ENCODE peak calls at places on chromosomes 4 and X, in four cellular contexts. One of them, this sample, is unnamed.

GRCh38 chr4:88054229-88054628 is 46.8 kb downstream of the PKD2 start:
- DNase-seq in stomach: no peak
- DNase-seq in K562: no peak
- DNase-seq in upper lobe of left lung: no peak
- DNase-seq in this sample: no peak

GRCh38 chrX:76148753-76149152 is 24.1 kb upstream of the PBDC1 start:
- DNase-seq in stomach: no peak
- DNase-seq in K562: no peak
- DNase-seq in upper lobe of left lung: no peak
- DNase-seq in this sample: peak

GRCh38 chr4:26069218-26069617 is 155.2 kb downstream of the SMIM20 start:
- DNase-seq in stomach: no peak
- DNase-seq in upper lobe of left lung: no peak
- DNase-seq in K562: peak
- DNase-seq in this sample: peak

GRCh38 chr4:181874582-181874981 is 368.6 kb upstream of the TENM3 start:
- DNase-seq in upper lobe of left lung: no peak
- DNase-seq in stomach: no peak
- DNase-seq in K562: no peak
- DNase-seq in this sample: no peak

GRCh38 chr4:114005569-114006442 is 26.4 kb upstream of the ARSJ start:
- DNase-seq in upper lobe of left lung: no peak
- DNase-seq in K562: no peak
- DNase-seq in stomach: no peak
- DNase-seq in this sample: no peak

GRCh38 chr4:71635094-71635493 is 148.8 kb downstream of the GC start:
- DNase-seq in upper lobe of left lung: no peak
- DNase-seq in K562: no peak
- DNase-seq in stomach: no peak
- DNase-seq in this sample: no peak

GRCh38 chr4:7960017-7960789 is 20.5 kb upstream of the AFAP1 start:
- DNase-seq in upper lobe of left lung: no peak
- DNase-seq in K562: no peak
- DNase-seq in stomach: no peak
- DNase-seq in this sample: no peak

GRCh38 chrX:118564498-118564897 is 68.9 kb downstream of the DOCK11 start:
- DNase-seq in stomach: no peak
- DNase-seq in K562: no peak
- DNase-seq in upper lobe of left lung: no peak
- DNase-seq in this sample: no peak

GRCh38 chr4:161680146-161680545 is 483.7 kb downstream of the FSTL5 start:
- DNase-seq in upper lobe of left lung: no peak
- DNase-seq in stomach: no peak
- DNase-seq in K562: no peak
- DNase-seq in this sample: no peak

GRCh38 chr4:177699365-177700213 is 257.4 kb upstream of the AGA start:
- DNase-seq in upper lobe of left lung: no peak
- DNase-seq in K562: no peak
- DNase-seq in stomach: no peak
- DNase-seq in this sample: no peak

GRCh38 chr4:53671757-53672156 is 80.5 kb upstream of the LNX1 start:
- DNase-seq in K562: no peak
- DNase-seq in upper lobe of left lung: no peak
- DNase-seq in stomach: peak
- DNase-seq in this sample: no peak

GRCh38 chrX:30904632-30905031 is 15.6 kb upstream of the TAB3 start:
- DNase-seq in upper lobe of left lung: no peak
- DNase-seq in K562: no peak
- DNase-seq in stomach: no peak
- DNase-seq in this sample: no peak

GRCh38 chr4:88659061-88659889 is 38.4 kb downstream of the NAP1L5 start:
- DNase-seq in upper lobe of left lung: no peak
- DNase-seq in K562: peak
- DNase-seq in stomach: peak
- DNase-seq in this sample: peak

GRCh38 chr4:38928886-38929285 is 61.3 kb downstream of the FAM114A1 start:
- DNase-seq in K562: no peak
- DNase-seq in stomach: no peak
- DNase-seq in upper lobe of left lung: no peak
- DNase-seq in this sample: no peak

GRCh38 chr4:53688186-53688790 is 97.0 kb upstream of the LNX1 start:
- DNase-seq in K562: no peak
- DNase-seq in upper lobe of left lung: no peak
- DNase-seq in stomach: no peak
- DNase-seq in this sample: peak

GRCh38 chr4:158914178-158914577 is 145.4 kb downstream of the FNIP2 start:
- DNase-seq in K562: no peak
- DNase-seq in upper lobe of left lung: no peak
- DNase-seq in stomach: no peak
- DNase-seq in this sample: no peak

GRCh38 chr4:4668355-4669210 is 126.7 kb upstream of the STX18 start:
- DNase-seq in K562: no peak
- DNase-seq in stomach: no peak
- DNase-seq in upper lobe of left lung: no peak
- DNase-seq in this sample: no peak

GRCh38 chrX:38347136-38347535 is 5.3 kb upstream of the OTC start:
- DNase-seq in upper lobe of left lung: no peak
- DNase-seq in stomach: no peak
- DNase-seq in K562: no peak
- DNase-seq in this sample: no peak

GRCh38 chr4:88196523-88197185 is 38.2 kb upstream of the ABCG2 start:
- DNase-seq in upper lobe of left lung: no peak
- DNase-seq in K562: no peak
- DNase-seq in stomach: no peak
- DNase-seq in this sample: no peak

GRCh38 chr4:122823476-122823875 is 3.2 kb upstream of the FGF2 start:
- DNase-seq in upper lobe of left lung: no peak
- DNase-seq in K562: no peak
- DNase-seq in stomach: no peak
- DNase-seq in this sample: no peak

GRCh38 chrX:151393514-151393913 is 3.5 kb upstream of the VMA21 start:
- DNase-seq in K562: no peak
- DNase-seq in upper lobe of left lung: no peak
- DNase-seq in stomach: no peak
- DNase-seq in this sample: peak

GRCh38 chrX:2387614-2388239 is 113.0 kb downstream of the DHRSX start:
- DNase-seq in upper lobe of left lung: no peak
- DNase-seq in stomach: peak
- DNase-seq in K562: no peak
- DNase-seq in this sample: no peak

DNA sequence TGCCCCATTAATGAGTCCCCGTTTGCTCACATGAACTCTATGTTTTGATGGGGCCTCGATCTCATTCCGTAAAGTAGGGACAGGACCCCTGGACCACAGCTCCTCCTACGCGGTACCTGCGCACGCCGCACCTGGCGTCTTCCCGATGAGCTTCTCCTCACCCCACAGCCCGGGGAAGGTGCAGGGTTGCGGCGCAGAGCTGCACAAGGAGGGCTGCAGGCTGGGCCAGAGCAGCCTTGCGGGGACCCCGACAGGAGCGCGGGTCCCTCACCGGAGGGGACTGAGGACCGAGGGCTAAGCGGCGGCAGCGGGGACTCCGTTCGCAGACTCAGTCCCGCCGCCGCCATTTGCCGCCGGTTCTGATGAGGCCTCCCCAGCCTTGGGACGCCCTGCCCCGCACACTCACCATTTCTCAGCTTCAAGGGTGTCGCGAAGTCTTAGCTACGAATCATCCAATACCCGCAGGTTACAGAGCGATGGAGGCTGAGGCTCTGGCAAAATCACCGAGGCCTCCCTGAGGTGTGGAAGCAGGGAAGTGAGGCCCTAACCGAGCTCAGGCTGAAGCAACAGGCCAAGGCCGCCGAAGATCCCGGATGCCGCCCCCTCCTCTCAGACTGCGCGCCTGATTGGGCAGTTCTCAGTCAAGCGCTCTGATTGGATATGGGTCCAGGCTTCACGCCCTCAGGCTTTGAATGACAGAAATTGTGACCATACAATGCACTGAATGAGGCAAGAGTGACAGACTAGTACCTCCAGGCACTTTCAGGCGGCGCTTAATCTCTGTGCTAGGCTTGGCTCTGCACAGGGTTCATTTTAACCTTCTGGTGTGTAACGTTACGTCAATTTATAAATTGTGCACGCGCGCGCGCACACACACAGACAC is 25.1 kb downstream of the ZNF721 start:
- DNase-seq in stomach: peak
- DNase-seq in upper lobe of left lung: peak
- DNase-seq in K562: peak
- DNase-seq in this sample: peak
- TF ChIP-seq POLR2A in stomach: peak
- TF ChIP-seq POLR2A in upper lobe of left lung: peak
- TF ChIP-seq POLR2A in K562: peak
- TF ChIP-seq POLR2A in this sample: peak

GRCh38 chr4:36308150-36308549 is 26.7 kb downstream of the DTHD1 start:
- DNase-seq in K562: no peak
- DNase-seq in upper lobe of left lung: no peak
- DNase-seq in stomach: no peak
- DNase-seq in this sample: no peak
- TF ChIP-seq POLR2A in K562: no peak
- TF ChIP-seq POLR2A in upper lobe of left lung: no peak
- TF ChIP-seq POLR2A in stomach: no peak
- TF ChIP-seq POLR2A in this sample: no peak

GRCh38 chr4:1239949-1240305 is 9.0 kb downstream of the CTBP1 start:
- DNase-seq in stomach: no peak
- DNase-seq in upper lobe of left lung: peak
- DNase-seq in K562: no peak
- DNase-seq in this sample: no peak

GRCh38 chr4:1239141-1239948 is 9.6 kb downstream of the CTBP1 start:
- DNase-seq in upper lobe of left lung: peak
- DNase-seq in K562: no peak
- DNase-seq in stomach: no peak
- DNase-seq in this sample: no peak

GRCh38 chr4:1236103-1236641 is 12.8 kb downstream of the CTBP1 start:
- DNase-seq in K562: no peak
- DNase-seq in upper lobe of left lung: peak
- DNase-seq in stomach: no peak
- DNase-seq in this sample: no peak

GRCh38 chr4:1238676-1239000 is 10.3 kb downstream of the CTBP1 start:
- DNase-seq in K562: no peak
- DNase-seq in stomach: no peak
- DNase-seq in upper lobe of left lung: no peak
- DNase-seq in this sample: no peak

GRCh38 chr4:1237981-1238675 is 10.8 kb downstream of the CTBP1 start:
- DNase-seq in upper lobe of left lung: peak
- DNase-seq in stomach: no peak
- DNase-seq in K562: no peak
- DNase-seq in this sample: no peak
- TF ChIP-seq POLR2A in upper lobe of left lung: no peak
- TF ChIP-seq POLR2A in stomach: no peak
- TF ChIP-seq POLR2A in K562: no peak
- TF ChIP-seq POLR2A in this sample: no peak

GRCh38 chr4:145482209-145483021 is 762 bp downstream of the SMAD1 start:
- DNase-seq in stomach: peak
- DNase-seq in upper lobe of left lung: peak
- DNase-seq in K562: no peak
- DNase-seq in this sample: peak
- TF ChIP-seq POLR2A in stomach: no peak
- TF ChIP-seq POLR2A in upper lobe of left lung: no peak
- TF ChIP-seq POLR2A in K562: no peak
- TF ChIP-seq POLR2A in this sample: no peak

GRCh38 chrX:129981752-129982299 is 609 bp upstream of the BCORL1 start:
- DNase-seq in upper lobe of left lung: no peak
- DNase-seq in K562: peak
- DNase-seq in stomach: no peak
- DNase-seq in this sample: no peak

GRCh38 chrX:129981207-129981553 is 1.3 kb upstream of the BCORL1 start:
- DNase-seq in upper lobe of left lung: no peak
- DNase-seq in K562: no peak
- DNase-seq in stomach: no peak
- DNase-seq in this sample: no peak

GRCh38 chrX:129984196-129984962 is 1.9 kb downstream of the BCORL1 start:
- DNase-seq in K562: peak
- DNase-seq in stomach: no peak
- DNase-seq in upper lobe of left lung: peak
- DNase-seq in this sample: peak

GRCh38 chrX:129983575-129984131 is 1.2 kb downstream of the BCORL1 start:
- DNase-seq in upper lobe of left lung: peak
- DNase-seq in K562: peak
- DNase-seq in stomach: no peak
- DNase-seq in this sample: no peak

GRCh38 chrX:129982300-129983246 is at the start of gene BCORL1:
- DNase-seq in K562: peak
- DNase-seq in stomach: peak
- DNase-seq in upper lobe of left lung: peak
- DNase-seq in this sample: peak
- TF ChIP-seq POLR2A in K562: peak
- TF ChIP-seq POLR2A in stomach: peak
- TF ChIP-seq POLR2A in upper lobe of left lung: no peak
- TF ChIP-seq POLR2A in this sample: peak

DNA sequence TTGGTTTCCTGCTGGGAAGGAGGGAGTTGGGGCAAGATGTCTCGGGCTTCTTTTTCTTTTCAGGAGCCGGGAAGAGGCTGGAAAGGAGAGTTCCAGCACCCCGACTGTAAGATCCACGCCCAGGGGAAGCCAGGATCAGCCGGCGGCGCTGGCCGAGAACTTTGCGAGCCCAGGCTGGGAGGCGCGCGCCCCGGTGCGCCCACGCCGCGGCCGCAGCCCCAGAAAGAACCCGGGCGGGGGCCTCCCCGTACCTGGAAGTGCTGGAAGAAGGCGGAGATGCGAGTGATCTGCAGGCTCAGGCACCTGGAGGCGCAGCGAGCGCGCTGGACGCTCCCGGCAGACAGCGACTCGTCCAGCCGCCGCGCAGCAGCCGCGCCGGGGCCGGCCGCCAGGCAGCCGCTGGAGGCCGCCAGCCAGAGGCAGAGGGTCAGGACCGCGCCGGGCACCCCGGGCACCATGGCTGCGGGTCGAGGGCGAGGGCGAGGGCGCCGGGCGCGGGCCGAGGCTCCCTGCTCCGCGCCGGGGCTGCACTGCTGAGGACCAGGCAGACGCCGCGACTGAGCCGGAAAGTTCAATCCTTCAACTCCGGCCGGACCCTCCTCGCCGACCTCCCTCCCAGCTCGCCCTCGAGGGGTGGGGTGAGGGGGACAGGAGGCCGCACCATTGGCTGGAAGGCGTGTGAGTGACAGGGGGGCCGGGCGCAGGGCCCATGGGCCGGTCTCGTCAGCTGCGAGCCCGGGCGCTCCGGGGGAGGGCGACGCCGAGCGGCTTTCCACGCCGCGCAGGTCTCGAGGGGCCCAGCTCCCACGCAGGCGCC is at the start of gene ANOS1:
- DNase-seq in stomach: peak
- DNase-seq in K562: no peak
- DNase-seq in upper lobe of left lung: peak
- DNase-seq in this sample: no peak
- TF ChIP-seq POLR2A in stomach: no peak
- TF ChIP-seq POLR2A in K562: no peak
- TF ChIP-seq POLR2A in upper lobe of left lung: no peak
- TF ChIP-seq POLR2A in this sample: no peak

GRCh38 chr4:154406022-154406835 is 85.4 kb downstream of the DCHS2 start:
- DNase-seq in stomach: no peak
- DNase-seq in upper lobe of left lung: no peak
- DNase-seq in K562: no peak
- DNase-seq in this sample: no peak
- TF ChIP-seq POLR2A in stomach: no peak
- TF ChIP-seq POLR2A in upper lobe of left lung: no peak
- TF ChIP-seq POLR2A in K562: no peak
- TF ChIP-seq POLR2A in this sample: no peak

This sample was measured in erythroblast.